ENCODE peak calls at places on chromosomes 11 and 22, in nine cellular contexts. G, F, Y, V, N, H, C, J and Q are unnamed samples.

GRCh38 chr11:9005087-9005486 is 1.3 kb upstream of the NRIP3 start:
- DNase-seq in G (no peak), F (no peak), Y (no peak), V (no peak), N (no peak), H (no peak), C (no peak), J (no peak), Q (no peak)

GRCh38 chr22:24938741-24939341 is 7.7 kb downstream of the LHFPL7 start:
- DNase-seq in G (no peak), F (no peak), Y (peak; percentile 20), V (peak; percentile 49), N (no peak), H (no peak), C (no peak), J (peak; percentile 63), Q (no peak)

GRCh38 chr22:30308518-30309230 is 18.1 kb downstream of the TBC1D10A start:
- DNase-seq in G (no peak), F (no peak), Y (no peak), V (peak; percentile 48), N (no peak), H (no peak), C (no peak), J (no peak), Q (no peak)

GRCh38 chr11:68956142-68956541 is 24.6 kb downstream of the MRGPRD start:
- DNase-seq in G (no peak), F (no peak), Y (no peak), V (no peak), N (no peak), H (no peak), C (no peak), J (peak; percentile 25), Q (no peak)

GRCh38 chr11:113670830-113671215 is 35.3 kb downstream of the TMPRSS5 start:
- DNase-seq in G (no peak), F (no peak), Y (no peak), V (no peak), N (no peak), H (no peak), C (no peak), J (no peak), Q (no peak)

GRCh38 chr11:69642549-69642912 is 1.6 kb downstream of the CCND1 start:
- DNase-seq in G (peak; percentile 72), F (peak; percentile 54), Y (no peak), V (peak; percentile 28), N (no peak), H (no peak), C (no peak), J (peak; percentile 27), Q (no peak)

GRCh38 chr11:44814881-44815592 is 88.3 kb downstream of the TSPAN18 start:
- DNase-seq in G (no peak), F (no peak), Y (peak; percentile 17), V (peak; percentile 53), N (no peak), H (no peak), C (no peak), J (no peak), Q (no peak)

GRCh38 chr11:14499178-14499559 is 442 bp downstream of the COPB1 start:
- DNase-seq in G (peak; percentile 54), F (no peak), Y (no peak), V (peak; percentile 13), N (no peak), H (peak; percentile 19), C (peak; percentile 35), J (peak; percentile 32), Q (no peak)

GRCh38 chr22:49995413-49996191 is 17.0 kb downstream of the IL17REL start:
- DNase-seq in G (no peak), F (no peak), Y (no peak), V (no peak), N (no peak), H (no peak), C (no peak), J (no peak), Q (no peak)